ENCODE peak calls at places on chromosomes 6 and 20, in seven cellular contexts. F is adrenal gland; B is CD8-positive, alpha-beta T cell; I is MM.1S; E is K562; H is cardiac muscle cell; A is IMR-90. K is an unnamed sample.
A peak's percentile ranks its signal among the peaks of the same experiment; 100 is the strongest.

GRCh38 chr6:89035252-89036106 is 45.1 kb upstream of the PNRC1 start:
- DNase-seq in E (peak; percentile 24), B (no peak), H (peak; percentile 100), A (peak; percentile 95), I (no peak), F (peak; percentile 98), K (peak; percentile 100)

GRCh38 chr20:51284161-51284560 is 258.4 kb downstream of the NFATC2 start:
- DNase-seq in H (no peak), F (no peak), B (no peak), I (no peak), E (no peak), A (peak; percentile 59), K (peak; percentile 28)

GRCh38 chr6:44052419-44053011 is 74.7 kb downstream of the MRPL14 start:
- DNase-seq in I (no peak), E (peak; percentile 80), H (peak; percentile 92), F (peak; percentile 81), A (peak; percentile 80), B (no peak), K (no peak)

GRCh38 chr6:20575691-20576451 is 41.6 kb downstream of the CDKAL1 start:
- DNase-seq in I (no peak), E (no peak), H (peak; percentile 30), A (no peak), B (no peak), F (no peak), K (no peak)

GRCh38 chr6:136666041-136666440 is 115.8 kb upstream of the MAP7 start:
- DNase-seq in I (no peak), B (no peak), F (no peak), H (no peak), A (no peak), E (no peak), K (no peak)

GRCh38 chr20:50425076-50425475 is 85.1 kb upstream of the PTPN1 start:
- DNase-seq in B (no peak), I (no peak), A (no peak), E (peak; percentile 71), F (no peak), H (no peak), K (no peak)

GRCh38 chr20:55561259-55561658 is 444.1 kb downstream of the CBLN4 start:
- DNase-seq in I (no peak), F (no peak), E (no peak), B (no peak), A (no peak), H (no peak), K (peak; percentile 84)

GRCh38 chr6:136791296-136792065 is 796 bp downstream of the MAP3K5 start:
- DNase-seq in H (peak; percentile 75), I (peak; percentile 73), B (peak; percentile 53), E (peak; percentile 50), A (peak; percentile 67), F (peak; percentile 81), K (no peak)

GRCh38 chr6:63734923-63735322 is 99.3 kb downstream of the PHF3 start:
- DNase-seq in E (no peak), A (no peak), F (no peak), H (no peak), I (no peak), B (no peak), K (no peak)

GRCh38 chr6:14810021-14810420 is 435.8 kb upstream of the JARID2 start:
- DNase-seq in F (no peak), B (no peak), E (no peak), H (no peak), I (no peak), A (no peak), K (no peak)

GRCh38 chr6:3566812-3567211 is 110.0 kb upstream of the SLC22A23 start:
- DNase-seq in E (no peak), I (no peak), B (no peak), H (peak; percentile 27), A (peak; percentile 90), F (no peak), K (no peak)

GRCh38 chr6:128725271-128726233 is 157.4 kb upstream of the LAMA2 start:
- DNase-seq in F (peak; percentile 33), I (no peak), B (peak; percentile 12), A (peak; percentile 38), H (peak; percentile 70), E (peak; percentile 22), K (peak; percentile 22)

GRCh38 chr6:9168669-9169068 is 733.3 kb upstream of the SLC35B3 start:
- DNase-seq in F (no peak), I (no peak), E (no peak), H (no peak), B (no peak), A (no peak), K (no peak)

GRCh38 chr6:108524528-108525218 is 36.0 kb upstream of the FOXO3 start:
- DNase-seq in I (no peak), B (no peak), F (no peak), A (peak; percentile 24), E (no peak), H (peak; percentile 17), K (no peak)

GRCh38 chr20:25072226-25072811 is 9.6 kb downstream of the VSX1 start:
- DNase-seq in F (no peak), H (peak; percentile 30), E (no peak), I (no peak), B (no peak), A (no peak), K (peak; percentile 65)

GRCh38 chr20:11057624-11058023 is 383.8 kb upstream of the JAG1 start:
- DNase-seq in A (peak; percentile 55), H (peak; percentile 15), F (no peak), B (no peak), E (no peak), I (no peak), K (no peak)

GRCh38 chr6:137488736-137489409 is 5.3 kb downstream of the OLIG3 start:
- DNase-seq in E (no peak), I (no peak), B (no peak), A (no peak), F (no peak), H (no peak), K (no peak)

GRCh38 chr20:50450961-50451752 is 59.0 kb upstream of the PTPN1 start:
- DNase-seq in H (peak; percentile 76), E (no peak), F (peak; percentile 89), I (peak; percentile 74), B (peak; percentile 23), A (peak; percentile 46), K (no peak)

GRCh38 chr6:147281895-147282565 is 77.8 kb downstream of the STXBP5 start:
- DNase-seq in I (no peak), A (no peak), F (no peak), E (no peak), B (no peak), H (no peak), K (no peak)

GRCh38 chr6:47278545-47278944 is 31.2 kb downstream of the TNFRSF21 start:
- DNase-seq in I (no peak), A (peak; percentile 60), B (no peak), E (no peak), F (no peak), H (peak; percentile 75), K (no peak)

GRCh38 chr20:24420567-24420966 is 48.9 kb upstream of the SYNDIG1 start:
- DNase-seq in F (no peak), A (no peak), B (no peak), E (no peak), H (no peak), I (no peak), K (no peak)

GRCh38 chr20:37313546-37314091 is 24.2 kb downstream of the MANBAL start:
- DNase-seq in H (no peak), E (no peak), B (no peak), A (no peak), F (no peak), I (no peak), K (no peak)
- H3K27ac ChIP-seq in H (peak overlapping the region; percentile 93), E (no peak overlapping the region), B (no peak overlapping the region), A (peak overlapping the region; percentile 69), F (no peak overlapping the region), I (no peak overlapping the region), K (no peak overlapping the region)

DNA sequence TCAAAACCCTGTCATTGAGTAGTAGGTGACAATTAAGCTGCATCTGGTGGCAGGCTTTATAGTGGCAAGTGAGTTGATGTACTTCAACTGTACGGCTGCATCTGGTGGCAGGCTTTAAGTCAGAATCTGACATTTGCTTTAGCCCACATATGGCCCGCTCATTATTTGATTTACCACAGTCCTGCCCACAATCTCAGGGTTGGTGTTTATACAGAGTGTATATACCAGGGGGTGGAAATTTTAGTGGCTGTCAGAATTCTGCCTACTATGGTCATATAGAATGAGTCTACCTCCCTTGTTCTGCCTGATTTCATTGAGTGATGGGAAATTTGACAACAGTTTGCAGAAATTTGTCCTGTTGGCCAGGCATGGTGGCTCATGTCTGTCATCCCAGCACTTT is 112.3 kb downstream of the SMAP1 start:
- DNase-seq in E (no peak), H (no peak), B (no peak), A (no peak), F (no peak), I (no peak), K (no peak)
- H3K27ac ChIP-seq in E (no peak overlapping the region), H (no peak overlapping the region), B (no peak overlapping the region), A (no peak overlapping the region), F (no peak overlapping the region), I (no peak overlapping the region), K (no peak overlapping the region)

GRCh38 chr6:163298079-163298807 is 116.3 kb upstream of the QKI start:
- DNase-seq in A (no peak), B (no peak), H (peak; percentile 39), F (no peak), I (no peak), E (no peak), K (no peak)

GRCh38 chr6:163306000-163306399 is 108.5 kb upstream of the QKI start:
- DNase-seq in B (no peak), H (no peak), F (no peak), I (no peak), A (no peak), E (no peak), K (no peak)

GRCh38 chr6:163300838-163301237 is 113.7 kb upstream of the QKI start:
- DNase-seq in I (no peak), F (no peak), B (no peak), A (no peak), H (no peak), E (no peak), K (no peak)

GRCh38 chr6:163301721-163302635 is 112.5 kb upstream of the QKI start:
- DNase-seq in B (no peak), F (no peak), I (no peak), H (no peak), E (no peak), A (no peak), K (no peak)

GRCh38 chr6:163302747-163303146 is 111.8 kb upstream of the QKI start:
- DNase-seq in F (no peak), B (no peak), H (peak; percentile 27), A (no peak), I (no peak), E (no peak), K (no peak)
- H3K27ac ChIP-seq in F (no peak overlapping the region), B (no peak overlapping the region), H (peak overlapping the region; percentile 87), A (no peak overlapping the region), I (no peak overlapping the region), E (no peak overlapping the region), K (no peak overlapping the region)

GRCh38 chr6:35686441-35686840 is 2.3 kb downstream of the FKBP5 start:
- DNase-seq in I (no peak), A (no peak), B (no peak), F (no peak), E (no peak), H (no peak), K (no peak)

GRCh38 chr6:35681298-35681697 is 7.4 kb downstream of the FKBP5 start:
- DNase-seq in I (no peak), H (no peak), E (no peak), F (no peak), B (no peak), A (no peak), K (no peak)

GRCh38 chr6:35679399-35679798 is 9.3 kb downstream of the FKBP5 start:
- DNase-seq in E (no peak), A (no peak), I (no peak), B (no peak), F (no peak), H (no peak), K (no peak)

GRCh38 chr6:35686873-35687557 is 1.7 kb downstream of the FKBP5 start:
- DNase-seq in I (peak; percentile 15), A (no peak), H (no peak), B (no peak), E (no peak), F (no peak), K (no peak)

GRCh38 chr6:35683267-35683666 is 5.4 kb downstream of the FKBP5 start:
- DNase-seq in B (no peak), A (no peak), I (no peak), E (no peak), F (no peak), H (no peak), K (no peak)
- H3K27ac ChIP-seq in B (no peak overlapping the region), A (no peak overlapping the region), I (no peak overlapping the region), E (no peak overlapping the region), F (no peak overlapping the region), H (no peak overlapping the region), K (no peak overlapping the region)